ENCODE peak calls at places on chromosomes 11 and 22, in five cellular contexts. L, D, O, T and P are unnamed samples.

GRCh38 chr11:77324508-77324907 is 23.0 kb upstream of the GDPD4 start:
- DNase-seq in L (no peak), D (no peak), O (no peak), T (no peak), P (no peak)

GRCh38 chr11:66929753-66930152 is 28.4 kb downstream of the PC start:
- DNase-seq in L (no peak), D (no peak), O (no peak), T (no peak), P (no peak)

GRCh38 chr11:128021304-128022006 is 565.9 kb downstream of the ETS1 start:
- DNase-seq in L (no peak), D (no peak), O (no peak), T (no peak), P (no peak)

GRCh38 chr11:78310500-78310909 is 107.1 kb downstream of the GAB2 start:
- DNase-seq in L (no peak), D (peak), O (no peak), T (no peak), P (peak)

GRCh38 chr11:122202161-122202950 is 86.3 kb upstream of the BLID start:
- DNase-seq in L (no peak), D (peak), O (no peak), T (no peak), P (no peak)

GRCh38 chr11:36271794-36272409 is 17.3 kb downstream of the COMMD9 start:
- DNase-seq in L (no peak), D (no peak), O (no peak), T (no peak), P (no peak)

GRCh38 chr11:117179048-117179999 is 781 bp downstream of the SIDT2 start:
- DNase-seq in L (peak), D (peak), O (no peak), T (no peak), P (no peak)

GRCh38 chr11:23192256-23192655 is 332.0 kb upstream of the CCDC179 start:
- DNase-seq in L (no peak), D (peak), O (no peak), T (no peak), P (no peak)

GRCh38 chr11:123404626-123405025 is 25.4 kb upstream of the GRAMD1B start:
- DNase-seq in L (no peak), D (no peak), O (no peak), T (no peak), P (no peak)

GRCh38 chr22:38169116-38169515 is 12.5 kb downstream of the PLA2G6 start:
- DNase-seq in L (no peak), D (no peak), O (no peak), T (no peak), P (no peak)

GRCh38 chr22:22702874-22703570 is 58.6 kb downstream of the GGTLC2 start:
- DNase-seq in L (no peak), D (no peak), O (no peak), T (no peak), P (no peak)

GRCh38 chr11:6693342-6694228 is 10.4 kb upstream of the MRPL17 start:
- DNase-seq in L (no peak), D (peak), O (peak), T (peak), P (no peak)

GRCh38 chr22:26553056-26553752 is 36.7 kb downstream of the TPST2 start:
- DNase-seq in L (no peak), D (peak), O (no peak), T (no peak), P (no peak)

GRCh38 chr22:42972592-42973535 is 42.1 kb downstream of the PACSIN2 start:
- DNase-seq in L (no peak), D (no peak), O (no peak), T (no peak), P (no peak)

GRCh38 chr11:117822031-117822521 is 2.5 kb downstream of the FXYD2 start:
- DNase-seq in L (peak), D (no peak), O (no peak), T (no peak), P (no peak)

GRCh38 chr11:36347384-36347906 is 51.4 kb downstream of the PRR5L start:
- DNase-seq in L (no peak), D (no peak), O (no peak), T (no peak), P (no peak)

GRCh38 chr11:76592961-76593360 is 77.6 kb downstream of the LRRC32 start:
- DNase-seq in L (no peak), D (no peak), O (no peak), T (no peak), P (no peak)

GRCh38 chr11:122803306-122803705 is 35.0 kb upstream of the CRTAM start:
- DNase-seq in L (no peak), D (peak), O (no peak), T (no peak), P (no peak)

GRCh38 chr11:64750361-64751054 is 6.6 kb upstream of the RASGRP2 start:
- DNase-seq in L (no peak), D (no peak), O (no peak), T (no peak), P (no peak)

GRCh38 chr22:20550851-20551744 is 43.7 kb downstream of the MED15 start:
- DNase-seq in L (no peak), D (peak), O (no peak), T (no peak), P (no peak)

GRCh38 chr11:57426754-57427691 is at the start of gene SLC43A3:
- DNase-seq in L (no peak), D (peak), O (peak), T (no peak), P (peak)

GRCh38 chr11:125300791-125301218 is 136.3 kb downstream of the PKNOX2 start:
- DNase-seq in L (no peak), D (peak), O (no peak), T (no peak), P (no peak)

GRCh38 chr22:47162865-47163264 is 400.4 kb downstream of the TBC1D22A start:
- DNase-seq in L (no peak), D (no peak), O (no peak), T (no peak), P (no peak)

GRCh38 chr11:16454284-16454683 is 97.9 kb upstream of the SOX6 start:
- DNase-seq in L (no peak), D (no peak), O (no peak), T (no peak), P (no peak)

GRCh38 chr11:113977071-113977490 is 2.2 kb downstream of the HTR3A start:
- DNase-seq in L (no peak), D (no peak), O (no peak), T (no peak), P (no peak)

GRCh38 chr22:19182472-19183157 is 4.1 kb upstream of the SLC25A1 start:
- DNase-seq in L (no peak), D (no peak), O (no peak), T (no peak), P (no peak)

GRCh38 chr11:105357146-105357545 is 217.6 kb upstream of the CARD18 start:
- DNase-seq in L (no peak), D (no peak), O (no peak), T (no peak), P (no peak)

GRCh38 chr11:28697920-28698827 is 590.0 kb downstream of the METTL15 start:
- DNase-seq in L (peak), D (peak), O (no peak), T (no peak), P (peak)

GRCh38 chr11:43788394-43788793 is 92.2 kb upstream of the ALKBH3 start:
- DNase-seq in L (no peak), D (no peak), O (no peak), T (no peak), P (no peak)

GRCh38 chr11:90476442-90477007 is 253.7 kb upstream of the CHORDC1 start:
- DNase-seq in L (no peak), D (peak), O (no peak), T (no peak), P (no peak)

GRCh38 chr11:96311120-96311568 is 31.9 kb downstream of the MAML2 start:
- DNase-seq in L (no peak), D (peak), O (no peak), T (no peak), P (no peak)